ENCODE peak calls at places on chromosomes 5 and 9, in six cellular contexts. T is mesendoderm, D is adipocyte, F is A549, N is fibroblast of mammary gland, B is stomach. E is an unnamed sample.

GRCh38 chr5:134510970-134511795 is 14.3 kb upstream of the JADE2 start:
- DNase-seq in F (no peak), T (peak; percentile 99), N (peak; percentile 39), D (peak; percentile 6), B (no peak), E (peak; percentile 29)

GRCh38 chr5:159887050-159887449 is 29.2 kb upstream of the ADRA1B start:
- DNase-seq in F (no peak), D (no peak), N (no peak), B (no peak), T (no peak), E (no peak)

GRCh38 chr5:141017943-141018342 is 33.2 kb upstream of the PCDHB1 start:
- DNase-seq in T (no peak), F (no peak), B (no peak), D (no peak), N (no peak), E (no peak)

GRCh38 chr5:71757590-71758543 is 38.8 kb downstream of the CARTPT start:
- DNase-seq in B (peak; percentile 73), F (peak; percentile 40), T (peak; percentile 75), N (peak; percentile 78), D (peak; percentile 78), E (peak; percentile 89)

GRCh38 chr5:140591747-140592372 is 27.2 kb downstream of the SLC35A4 start:
- DNase-seq in T (no peak), B (no peak), N (peak; percentile 51), F (no peak), D (peak; percentile 59), E (peak; percentile 35)

GRCh38 chr5:101590384-101590783 is 687.3 kb upstream of the ST8SIA4 start:
- DNase-seq in T (peak; percentile 45), B (no peak), N (peak; percentile 14), F (no peak), D (peak; percentile 4), E (no peak)

GRCh38 chr5:151496041-151496484 is 48.7 kb downstream of the SLC36A1 start:
- DNase-seq in T (peak; percentile 94), D (no peak), B (no peak), F (no peak), N (no peak), E (no peak)

GRCh38 chr5:149563461-149563860 is 12.2 kb upstream of the CSNK1A1 start:
- DNase-seq in N (peak; percentile 60), F (no peak), B (no peak), T (no peak), D (peak; percentile 46), E (peak; percentile 53)

GRCh38 chr5:34716986-34717385 is 60.9 kb downstream of the RAI14 start:
- DNase-seq in N (peak; percentile 58), B (no peak), F (no peak), D (no peak), T (no peak), E (peak; percentile 66)

GRCh38 chr5:98455660-98456059 is 317.8 kb upstream of the RGMB start:
- DNase-seq in T (no peak), B (no peak), N (peak; percentile 85), F (no peak), D (peak; percentile 59), E (peak; percentile 77)

GRCh38 chr5:131974956-131975726 is 29.7 kb upstream of the MEIKIN start:
- DNase-seq in F (no peak), D (no peak), T (peak; percentile 6), N (no peak), B (no peak), E (no peak)

GRCh38 chr5:15003511-15003920 is 131.9 kb upstream of the ANKH start:
- DNase-seq in F (peak; percentile 71), T (peak; percentile 61), N (peak; percentile 76), B (peak; percentile 56), D (peak; percentile 91), E (peak; percentile 67)

GRCh38 chr9:36721846-36722588 is 149.3 kb downstream of the MELK start:
- DNase-seq in F (no peak), N (no peak), T (no peak), B (no peak), D (no peak), E (no peak)

GRCh38 chr5:126948453-126948852 is 81.9 kb downstream of the MARCHF3 start:
- DNase-seq in N (no peak), F (no peak), B (no peak), D (no peak), T (no peak), E (no peak)

GRCh38 chr5:141855265-141856029 is 22.8 kb downstream of the PCDH1 start:
- DNase-seq in T (no peak), B (peak; percentile 57), D (no peak), F (no peak), N (no peak), E (no peak)

GRCh38 chr5:81253875-81254274 is 20.8 kb downstream of the CKMT2 start:
- DNase-seq in T (no peak), B (no peak), F (no peak), D (no peak), N (no peak), E (no peak)

GRCh38 chr5:32794086-32794485 is 83.0 kb downstream of the NPR3 start:
- DNase-seq in N (peak; percentile 54), D (no peak), T (peak; percentile 39), B (no peak), F (no peak), E (peak; percentile 62)

GRCh38 chr9:93231121-93231694 is 47.3 kb downstream of the WNK2 start:
- DNase-seq in T (no peak), D (no peak), F (no peak), N (no peak), B (peak; percentile 88), E (no peak)

GRCh38 chr5:76325876-76326491 is 77.1 kb upstream of the IQGAP2 start:
- DNase-seq in N (no peak), F (no peak), D (no peak), B (no peak), T (no peak), E (no peak)
- H3K4me3 ChIP-seq in N (no peak overlapping the region), F (no peak overlapping the region), D (no peak overlapping the region), B (no peak overlapping the region), T (no peak overlapping the region), E (no peak overlapping the region)

DNA sequence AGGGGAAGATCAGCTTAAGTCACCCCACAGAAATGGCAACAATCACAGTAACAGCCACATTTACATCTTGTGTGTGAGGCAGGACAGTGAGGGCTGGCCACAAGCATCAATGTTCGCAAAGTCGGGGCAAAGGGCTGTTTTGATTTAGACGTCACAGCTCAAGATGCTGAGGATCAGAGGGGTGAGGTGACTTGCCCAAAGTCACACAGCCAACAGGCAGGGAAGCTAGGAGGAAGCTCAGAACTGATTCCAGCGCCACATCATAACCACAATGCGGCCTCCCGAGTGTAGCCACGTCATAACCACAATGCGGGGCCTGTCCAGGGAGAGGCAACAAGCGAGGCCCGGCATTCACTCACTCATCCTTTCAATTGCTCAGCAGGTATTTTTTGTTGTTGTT is 14.3 kb downstream of the STK10 start:
- DNase-seq in F (no peak), N (peak; percentile 78), B (no peak), T (no peak), D (peak; percentile 28), E (no peak)
- H3K4me3 ChIP-seq in F (no peak overlapping the region), N (no peak overlapping the region), B (peak overlapping the region; percentile 31), T (no peak overlapping the region), D (no peak overlapping the region), E (no peak overlapping the region)

GRCh38 chr9:113153599-113153998 is 2.8 kb downstream of the SLC31A2 start:
- DNase-seq in F (no peak), N (no peak), T (no peak), B (no peak), D (no peak), E (no peak)

GRCh38 chr9:113152699-113153098 is 1.9 kb downstream of the SLC31A2 start:
- DNase-seq in D (no peak), T (peak; percentile 27), F (no peak), B (no peak), N (peak; percentile 50), E (peak; percentile 25)

GRCh38 chr9:113154471-113154870 is 3.7 kb downstream of the SLC31A2 start:
- DNase-seq in D (peak; percentile 8), F (no peak), N (peak; percentile 87), B (no peak), T (no peak), E (peak; percentile 50)

GRCh38 chr9:113150670-113151591 is at the start of gene SLC31A2:
- DNase-seq in N (peak; percentile 80), T (peak; percentile 93), F (peak; percentile 87), B (peak; percentile 93), D (peak; percentile 94), E (peak; percentile 95)

DNA sequence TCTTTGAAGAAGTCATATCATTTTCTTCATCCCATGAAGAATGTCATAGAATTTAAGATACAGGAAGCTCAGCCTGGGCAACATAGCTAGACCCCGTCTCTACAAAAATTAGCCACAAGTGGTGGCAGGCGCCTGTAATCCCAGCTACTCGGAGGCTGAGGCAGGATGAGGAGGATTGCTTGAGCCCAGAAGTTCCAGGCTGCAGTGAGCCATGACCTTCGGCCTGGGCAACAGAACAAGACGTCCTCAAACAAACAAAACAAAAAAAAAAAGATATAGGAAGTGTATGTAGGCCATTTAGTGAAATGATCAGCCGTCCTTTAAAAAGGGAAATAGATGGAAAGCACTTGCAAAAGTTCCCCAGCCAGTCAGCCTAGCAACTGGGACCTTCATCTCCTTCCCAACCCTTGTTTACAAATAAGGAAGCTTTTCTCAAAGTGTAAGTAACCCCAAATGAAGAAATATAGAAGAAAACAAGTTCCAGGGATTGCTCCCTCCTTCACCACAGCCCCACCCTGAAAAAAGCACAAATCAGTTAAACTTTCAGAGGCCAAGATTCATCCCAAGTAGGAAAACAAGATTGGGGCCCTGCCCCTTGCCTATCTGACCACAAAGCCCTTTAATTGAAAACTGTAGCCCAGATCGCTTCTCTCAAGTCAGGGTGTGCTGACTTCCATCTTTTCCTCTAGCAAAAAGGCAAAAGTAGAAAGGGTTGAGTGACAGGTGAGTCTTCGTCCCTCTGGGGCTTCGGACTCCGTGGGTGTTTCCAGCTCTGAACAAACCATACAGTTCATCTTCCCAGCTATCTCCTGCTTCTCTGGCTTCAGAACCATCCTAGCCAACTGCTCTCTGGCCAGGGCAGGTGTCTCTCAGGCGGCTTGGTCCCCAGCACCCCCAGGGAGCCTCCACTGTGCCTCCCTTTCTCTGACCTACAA is 1.2 kb downstream of the SLC31A2 start:
- DNase-seq in B (no peak), F (no peak), T (no peak), D (no peak), N (no peak), E (no peak)
- H3K4me3 ChIP-seq in B (peak overlapping the region; percentile 83), F (peak overlapping the region; percentile 76), T (no peak overlapping the region), D (peak overlapping the region; percentile 91), N (peak overlapping the region; percentile 86), E (peak overlapping the region; percentile 88)

GRCh38 chr9:127398715-127399400 is 1.9 kb downstream of the SLC2A8 start:
- DNase-seq in B (no peak), F (no peak), N (no peak), T (no peak), D (no peak), E (no peak)
- H3K4me3 ChIP-seq in B (peak overlapping the region; percentile 95), F (no peak overlapping the region), N (no peak overlapping the region), T (no peak overlapping the region), D (no peak overlapping the region), E (peak overlapping the region; percentile 61)

E was measured in foreskin fibroblast.